ENCODE peak calls at places on chromosomes 2 and 18, in six cellular contexts. One of them, this sample, is unnamed.

GRCh38 chr2:71531522-71532047 is 78.2 kb downstream of the DYSF start:
- DNase-seq in stimulated activated CD8-positive, alpha-beta memory T cell treated with anti-CD3 and anti-CD28 coated beads, Interleukin-15, amount 100 ng/mL, for 1 hour: no peak
- DNase-seq in Ammon's horn: no peak
- DNase-seq in AG04449: no peak
- DNase-seq in GDM1: no peak
- DNase-seq in RPMI7951: peak
- DNase-seq in this sample: no peak

GRCh38 chr2:238515411-238515810 is 88.7 kb downstream of the ASB1 start:
- DNase-seq in stimulated activated CD8-positive, alpha-beta memory T cell treated with anti-CD3 and anti-CD28 coated beads, Interleukin-15, amount 100 ng/mL, for 1 hour: no peak
- DNase-seq in Ammon's horn: no peak
- DNase-seq in AG04449: no peak
- DNase-seq in GDM1: no peak
- DNase-seq in RPMI7951: no peak
- DNase-seq in this sample: no peak

GRCh38 chr2:237733677-237734300 is 64.8 kb upstream of the RBM44 start:
- DNase-seq in stimulated activated CD8-positive, alpha-beta memory T cell treated with anti-CD3 and anti-CD28 coated beads, Interleukin-15, amount 100 ng/mL, for 1 hour: no peak
- DNase-seq in Ammon's horn: no peak
- DNase-seq in AG04449: no peak
- DNase-seq in GDM1: no peak
- DNase-seq in RPMI7951: no peak
- DNase-seq in this sample: no peak

GRCh38 chr2:142112648-142113278 is 18.1 kb downstream of the LRP1B start:
- DNase-seq in stimulated activated CD8-positive, alpha-beta memory T cell treated with anti-CD3 and anti-CD28 coated beads, Interleukin-15, amount 100 ng/mL, for 1 hour: no peak
- DNase-seq in Ammon's horn: peak
- DNase-seq in AG04449: no peak
- DNase-seq in GDM1: no peak
- DNase-seq in RPMI7951: peak
- DNase-seq in this sample: no peak

GRCh38 chr2:88829607-88830463 is 138.4 kb downstream of the RPIA start:
- DNase-seq in stimulated activated CD8-positive, alpha-beta memory T cell treated with anti-CD3 and anti-CD28 coated beads, Interleukin-15, amount 100 ng/mL, for 1 hour: no peak
- DNase-seq in Ammon's horn: no peak
- DNase-seq in AG04449: no peak
- DNase-seq in GDM1: no peak
- DNase-seq in RPMI7951: no peak
- DNase-seq in this sample: no peak

GRCh38 chr2:96891591-96892333 is 21.9 kb upstream of the SEMA4C start:
- DNase-seq in stimulated activated CD8-positive, alpha-beta memory T cell treated with anti-CD3 and anti-CD28 coated beads, Interleukin-15, amount 100 ng/mL, for 1 hour: no peak
- DNase-seq in Ammon's horn: peak
- DNase-seq in AG04449: no peak
- DNase-seq in GDM1: no peak
- DNase-seq in RPMI7951: peak
- DNase-seq in this sample: no peak

GRCh38 chr18:10336749-10337148 is 117.7 kb upstream of the APCDD1 start:
- DNase-seq in stimulated activated CD8-positive, alpha-beta memory T cell treated with anti-CD3 and anti-CD28 coated beads, Interleukin-15, amount 100 ng/mL, for 1 hour: no peak
- DNase-seq in Ammon's horn: no peak
- DNase-seq in AG04449: no peak
- DNase-seq in GDM1: no peak
- DNase-seq in RPMI7951: no peak
- DNase-seq in this sample: no peak

GRCh38 chr2:227052879-227053278 is 111.1 kb downstream of the COL4A4 start:
- DNase-seq in stimulated activated CD8-positive, alpha-beta memory T cell treated with anti-CD3 and anti-CD28 coated beads, Interleukin-15, amount 100 ng/mL, for 1 hour: no peak
- DNase-seq in Ammon's horn: no peak
- DNase-seq in AG04449: no peak
- DNase-seq in GDM1: no peak
- DNase-seq in RPMI7951: no peak
- DNase-seq in this sample: no peak

GRCh38 chr2:112029164-112029563 is 25.9 kb upstream of the TMEM87B start:
- DNase-seq in stimulated activated CD8-positive, alpha-beta memory T cell treated with anti-CD3 and anti-CD28 coated beads, Interleukin-15, amount 100 ng/mL, for 1 hour: no peak
- DNase-seq in Ammon's horn: no peak
- DNase-seq in AG04449: no peak
- DNase-seq in GDM1: no peak
- DNase-seq in RPMI7951: no peak
- DNase-seq in this sample: no peak

GRCh38 chr2:95297639-95298395 is 670 bp downstream of the KCNIP3 start:
- DNase-seq in stimulated activated CD8-positive, alpha-beta memory T cell treated with anti-CD3 and anti-CD28 coated beads, Interleukin-15, amount 100 ng/mL, for 1 hour: no peak
- DNase-seq in Ammon's horn: no peak
- DNase-seq in AG04449: no peak
- DNase-seq in GDM1: no peak
- DNase-seq in RPMI7951: no peak
- DNase-seq in this sample: no peak

GRCh38 chr18:70322385-70322784 is 33.5 kb downstream of the SOCS6 start:
- DNase-seq in stimulated activated CD8-positive, alpha-beta memory T cell treated with anti-CD3 and anti-CD28 coated beads, Interleukin-15, amount 100 ng/mL, for 1 hour: no peak
- DNase-seq in Ammon's horn: no peak
- DNase-seq in AG04449: no peak
- DNase-seq in GDM1: no peak
- DNase-seq in RPMI7951: no peak
- DNase-seq in this sample: no peak

GRCh38 chr18:50662177-50662576 is 102.3 kb downstream of the MAPK4 start:
- DNase-seq in stimulated activated CD8-positive, alpha-beta memory T cell treated with anti-CD3 and anti-CD28 coated beads, Interleukin-15, amount 100 ng/mL, for 1 hour: no peak
- DNase-seq in Ammon's horn: no peak
- DNase-seq in AG04449: no peak
- DNase-seq in GDM1: no peak
- DNase-seq in RPMI7951: peak
- DNase-seq in this sample: peak

GRCh38 chr2:190533968-190534309 is 583 bp downstream of the NEMP2 start:
- DNase-seq in stimulated activated CD8-positive, alpha-beta memory T cell treated with anti-CD3 and anti-CD28 coated beads, Interleukin-15, amount 100 ng/mL, for 1 hour: no peak
- DNase-seq in Ammon's horn: peak
- DNase-seq in AG04449: no peak
- DNase-seq in GDM1: no peak
- DNase-seq in RPMI7951: no peak
- DNase-seq in this sample: no peak

GRCh38 chr2:217279571-217279970 is 419.7 kb upstream of the TNP1 start:
- DNase-seq in stimulated activated CD8-positive, alpha-beta memory T cell treated with anti-CD3 and anti-CD28 coated beads, Interleukin-15, amount 100 ng/mL, for 1 hour: no peak
- DNase-seq in Ammon's horn: no peak
- DNase-seq in AG04449: peak
- DNase-seq in GDM1: no peak
- DNase-seq in RPMI7951: peak
- DNase-seq in this sample: peak

GRCh38 chr2:37610638-37611289 is 60.7 kb downstream of the CDC42EP3 start:
- DNase-seq in stimulated activated CD8-positive, alpha-beta memory T cell treated with anti-CD3 and anti-CD28 coated beads, Interleukin-15, amount 100 ng/mL, for 1 hour: no peak
- DNase-seq in Ammon's horn: no peak
- DNase-seq in AG04449: peak
- DNase-seq in GDM1: no peak
- DNase-seq in RPMI7951: no peak
- DNase-seq in this sample: no peak

GRCh38 chr2:229431331-229431954 is 160.4 kb upstream of the PID1 start:
- DNase-seq in stimulated activated CD8-positive, alpha-beta memory T cell treated with anti-CD3 and anti-CD28 coated beads, Interleukin-15, amount 100 ng/mL, for 1 hour: no peak
- DNase-seq in Ammon's horn: peak
- DNase-seq in AG04449: no peak
- DNase-seq in GDM1: no peak
- DNase-seq in RPMI7951: peak
- DNase-seq in this sample: peak

GRCh38 chr18:8081872-8082553 is 514.9 kb downstream of the PTPRM start:
- DNase-seq in stimulated activated CD8-positive, alpha-beta memory T cell treated with anti-CD3 and anti-CD28 coated beads, Interleukin-15, amount 100 ng/mL, for 1 hour: no peak
- DNase-seq in Ammon's horn: no peak
- DNase-seq in AG04449: no peak
- DNase-seq in GDM1: no peak
- DNase-seq in RPMI7951: no peak
- DNase-seq in this sample: no peak

GRCh38 chr18:43022874-43023273 is 92.6 kb downstream of the RIT2 start:
- DNase-seq in stimulated activated CD8-positive, alpha-beta memory T cell treated with anti-CD3 and anti-CD28 coated beads, Interleukin-15, amount 100 ng/mL, for 1 hour: no peak
- DNase-seq in Ammon's horn: no peak
- DNase-seq in AG04449: no peak
- DNase-seq in GDM1: no peak
- DNase-seq in RPMI7951: no peak
- DNase-seq in this sample: no peak

GRCh38 chr2:203687161-203687560 is 19.3 kb upstream of the CD28 start:
- DNase-seq in stimulated activated CD8-positive, alpha-beta memory T cell treated with anti-CD3 and anti-CD28 coated beads, Interleukin-15, amount 100 ng/mL, for 1 hour: no peak
- DNase-seq in Ammon's horn: no peak
- DNase-seq in AG04449: no peak
- DNase-seq in GDM1: no peak
- DNase-seq in RPMI7951: no peak
- DNase-seq in this sample: no peak

GRCh38 chr2:164841719-164842623 is at the start of gene COBLL1:
- DNase-seq in stimulated activated CD8-positive, alpha-beta memory T cell treated with anti-CD3 and anti-CD28 coated beads, Interleukin-15, amount 100 ng/mL, for 1 hour: no peak
- DNase-seq in Ammon's horn: peak
- DNase-seq in AG04449: no peak
- DNase-seq in GDM1: peak
- DNase-seq in RPMI7951: peak
- DNase-seq in this sample: peak

GRCh38 chr2:14720319-14720718 is 87.8 kb downstream of the LRATD1 start:
- DNase-seq in stimulated activated CD8-positive, alpha-beta memory T cell treated with anti-CD3 and anti-CD28 coated beads, Interleukin-15, amount 100 ng/mL, for 1 hour: no peak
- DNase-seq in Ammon's horn: no peak
- DNase-seq in AG04449: no peak
- DNase-seq in GDM1: no peak
- DNase-seq in RPMI7951: peak
- DNase-seq in this sample: no peak

GRCh38 chr2:177352441-177353070 is 40.0 kb upstream of the AGPS start:
- DNase-seq in stimulated activated CD8-positive, alpha-beta memory T cell treated with anti-CD3 and anti-CD28 coated beads, Interleukin-15, amount 100 ng/mL, for 1 hour: no peak
- DNase-seq in Ammon's horn: peak
- DNase-seq in AG04449: no peak
- DNase-seq in GDM1: peak
- DNase-seq in RPMI7951: no peak
- DNase-seq in this sample: no peak